ENCODE peak calls at places on chromosomes 7 and 10, in five cellular contexts. J, T, V, E and O are unnamed samples.
A peak's percentile ranks its signal among the peaks of the same experiment; 100 is the strongest.

GRCh38 chr7:47902013-47902412 is 46.3 kb downstream of the PKD1L1 start:
- DNase-seq in J (no peak), T (no peak), V (no peak), E (no peak), O (no peak)

GRCh38 chr7:78195281-78195680 is 396.7 kb downstream of the PHTF2 start:
- DNase-seq in J (no peak), T (no peak), V (no peak), E (no peak), O (no peak)

GRCh38 chr7:10237306-10237705 is 736.4 kb upstream of the PHF14 start:
- DNase-seq in J (no peak), T (peak; percentile 72), V (no peak), E (peak; percentile 28), O (no peak)

GRCh38 chr7:73681031-73681430 is 2.2 kb downstream of the DNAJC30 start:
- DNase-seq in J (no peak), T (peak; percentile 36), V (no peak), E (no peak), O (peak; percentile 27)

GRCh38 chr7:116062666-116063065 is 32.1 kb upstream of the TFEC start:
- DNase-seq in J (no peak), T (no peak), V (no peak), E (no peak), O (no peak)

GRCh38 chr7:2698581-2699288 is 10.7 kb downstream of the AMZ1 start:
- DNase-seq in J (peak; percentile 70), T (no peak), V (no peak), E (no peak), O (no peak)

GRCh38 chr10:114714281-114714741 is 56.2 kb upstream of the ABLIM1 start:
- DNase-seq in J (no peak), T (peak; percentile 83), V (no peak), E (peak; percentile 61), O (no peak)

GRCh38 chr10:37754538-37755323 is 102.7 kb downstream of the ZNF248 start:
- DNase-seq in J (no peak), T (no peak), V (peak; percentile 66), E (peak; percentile 39), O (no peak)

GRCh38 chr7:36361227-36361626 is 28.4 kb upstream of the ANLN start:
- DNase-seq in J (no peak), T (no peak), V (no peak), E (no peak), O (no peak)

GRCh38 chr10:44998146-44998631 is 2.5 kb upstream of the ZNF22 start:
- DNase-seq in J (no peak), T (no peak), V (peak; percentile 61), E (no peak), O (no peak)

GRCh38 chr10:86827639-86828038 is 71.2 kb downstream of the BMPR1A start:
- DNase-seq in J (no peak), T (no peak), V (no peak), E (peak; percentile 12), O (no peak)

GRCh38 chr10:31697271-31698168 is 231.1 kb downstream of the ARHGAP12 start:
- DNase-seq in J (no peak), T (peak; percentile 52), V (peak; percentile 62), E (no peak), O (no peak)

GRCh38 chr10:44575601-44576380 is 190.9 kb upstream of the CXCL12 start:
- DNase-seq in J (no peak), T (no peak), V (no peak), E (no peak), O (no peak)

GRCh38 chr10:36393800-36394199 is 731.6 kb upstream of the ANKRD30A start:
- DNase-seq in J (no peak), T (no peak), V (no peak), E (no peak), O (no peak)

GRCh38 chr10:62384447-62385081 is 10.4 kb downstream of the ZNF365 start:
- DNase-seq in J (no peak), T (no peak), V (no peak), E (no peak), O (no peak)

GRCh38 chr10:36269222-36269621 is 627.1 kb upstream of the FZD8 start:
- DNase-seq in J (no peak), T (no peak), V (no peak), E (no peak), O (no peak)

GRCh38 chr7:23759556-23760391 is 49.8 kb downstream of the STK31 start:
- DNase-seq in J (no peak), T (peak; percentile 51), V (no peak), E (peak; percentile 90), O (peak; percentile 90)

GRCh38 chr7:22001345-22002004 is 55.8 kb upstream of the CDCA7L start:
- DNase-seq in J (peak; percentile 43), T (peak; percentile 65), V (no peak), E (peak; percentile 64), O (peak; percentile 35)

GRCh38 chr7:143384741-143385631 is 3.8 kb downstream of the ZYX start:
- DNase-seq in J (no peak), T (no peak), V (no peak), E (no peak), O (no peak)

GRCh38 chr7:9778367-9778766 is 1195.3 kb upstream of the PHF14 start:
- DNase-seq in J (no peak), T (no peak), V (no peak), E (no peak), O (no peak)

GRCh38 chr7:104845541-104845940 is 168.5 kb upstream of the KMT2E start:
- DNase-seq in J (no peak), T (no peak), V (no peak), E (no peak), O (no peak)

GRCh38 chr7:116249969-116250553 is 39.7 kb downstream of the TES start:
- DNase-seq in J (no peak), T (no peak), V (no peak), E (no peak), O (no peak)

GRCh38 chr7:149729983-149730801 is 43.2 kb downstream of the ZNF467 start:
- DNase-seq in J (no peak), T (no peak), V (no peak), E (no peak), O (no peak)

GRCh38 chr10:92757066-92757716 is 67.4 kb downstream of the HHEX start:
- DNase-seq in J (no peak), T (peak; percentile 32), V (peak; percentile 70), E (peak; percentile 16), O (no peak)

GRCh38 chr10:91043173-91043910 is 122.5 kb upstream of the ANKRD1 start:
- DNase-seq in J (no peak), T (no peak), V (peak; percentile 15), E (peak; percentile 11), O (no peak)

GRCh38 chr10:72097448-72098300 is 9.3 kb upstream of the SPOCK2 start:
- DNase-seq in J (no peak), T (peak; percentile 84), V (peak; percentile 36), E (peak; percentile 98), O (no peak)

GRCh38 chr10:29646238-29646902 is 11.6 kb upstream of the SVIL start:
- DNase-seq in J (no peak), T (no peak), V (no peak), E (peak; percentile 53), O (no peak)

GRCh38 chr10:70684841-70685457 is 12.6 kb downstream of the ADAMTS14 start:
- DNase-seq in J (no peak), T (no peak), V (no peak), E (no peak), O (no peak)

GRCh38 chr10:61896854-61897661 is 4.4 kb upstream of the ARID5B start:
- DNase-seq in J (peak; percentile 70), T (no peak), V (peak; percentile 86), E (peak; percentile 62), O (no peak)

GRCh38 chr10:62083413-62083794 is 181.9 kb downstream of the ARID5B start:
- DNase-seq in J (peak; percentile 4), T (no peak), V (no peak), E (peak; percentile 19), O (no peak)